ENCODE peak calls at places on chromosomes 7 and 10, in eight cellular contexts. One of them, this sample, is unnamed.

GRCh38 chr10:3763852-3764625 is 21.0 kb downstream of the KLF6 start:
- DNase-seq in AG04449: no peak
- DNase-seq in OCI-LY7: no peak
- DNase-seq in GM23338: no peak
- DNase-seq in B cell: no peak
- DNase-seq in keratinocyte: peak
- DNase-seq in HFF-Myc: no peak
- DNase-seq in heart right ventricle: no peak
- DNase-seq in this sample: no peak

GRCh38 chr7:36661135-36661840 is 63.0 kb downstream of the AOAH start:
- DNase-seq in GM23338: peak
- DNase-seq in HFF-Myc: no peak
- DNase-seq in keratinocyte: no peak
- DNase-seq in B cell: no peak
- DNase-seq in AG04449: no peak
- DNase-seq in OCI-LY7: no peak
- DNase-seq in heart right ventricle: no peak
- DNase-seq in this sample: no peak

GRCh38 chr10:61110188-61110844 is 166.3 kb upstream of the RHOBTB1 start:
- DNase-seq in AG04449: peak
- DNase-seq in keratinocyte: no peak
- DNase-seq in HFF-Myc: no peak
- DNase-seq in B cell: no peak
- DNase-seq in heart right ventricle: no peak
- DNase-seq in OCI-LY7: no peak
- DNase-seq in GM23338: no peak
- DNase-seq in this sample: no peak

GRCh38 chr7:121924273-121925184 is 51.6 kb downstream of the PTPRZ1 start:
- DNase-seq in AG04449: no peak
- DNase-seq in B cell: no peak
- DNase-seq in heart right ventricle: no peak
- DNase-seq in GM23338: peak
- DNase-seq in HFF-Myc: no peak
- DNase-seq in keratinocyte: no peak
- DNase-seq in OCI-LY7: no peak
- DNase-seq in this sample: no peak

GRCh38 chr7:4282434-4283223 is 399.5 kb upstream of the FOXK1 start:
- DNase-seq in GM23338: no peak
- DNase-seq in keratinocyte: peak
- DNase-seq in HFF-Myc: no peak
- DNase-seq in heart right ventricle: no peak
- DNase-seq in AG04449: no peak
- DNase-seq in B cell: no peak
- DNase-seq in OCI-LY7: no peak
- DNase-seq in this sample: no peak

GRCh38 chr7:36132025-36132424 is 21.0 kb upstream of the EEPD1 start:
- DNase-seq in keratinocyte: no peak
- DNase-seq in HFF-Myc: no peak
- DNase-seq in GM23338: no peak
- DNase-seq in heart right ventricle: no peak
- DNase-seq in B cell: no peak
- DNase-seq in AG04449: no peak
- DNase-seq in OCI-LY7: no peak
- DNase-seq in this sample: no peak

GRCh38 chr10:4234661-4235060 is 449.7 kb upstream of the KLF6 start:
- DNase-seq in B cell: no peak
- DNase-seq in keratinocyte: no peak
- DNase-seq in heart right ventricle: no peak
- DNase-seq in AG04449: no peak
- DNase-seq in OCI-LY7: peak
- DNase-seq in GM23338: no peak
- DNase-seq in HFF-Myc: no peak
- DNase-seq in this sample: no peak

GRCh38 chr10:100621360-100622205 is 85.8 kb downstream of the HIF1AN start:
- DNase-seq in B cell: no peak
- DNase-seq in OCI-LY7: no peak
- DNase-seq in HFF-Myc: no peak
- DNase-seq in AG04449: no peak
- DNase-seq in heart right ventricle: no peak
- DNase-seq in GM23338: no peak
- DNase-seq in keratinocyte: no peak
- DNase-seq in this sample: no peak

GRCh38 chr10:111211756-111212155 is 134.9 kb downstream of the ADRA2A start:
- DNase-seq in HFF-Myc: no peak
- DNase-seq in OCI-LY7: no peak
- DNase-seq in GM23338: peak
- DNase-seq in B cell: no peak
- DNase-seq in AG04449: peak
- DNase-seq in heart right ventricle: no peak
- DNase-seq in keratinocyte: no peak
- DNase-seq in this sample: no peak

GRCh38 chr10:103513383-103514060 is 20.0 kb downstream of the NEURL1 start:
- DNase-seq in AG04449: no peak
- DNase-seq in keratinocyte: no peak
- DNase-seq in heart right ventricle: no peak
- DNase-seq in HFF-Myc: no peak
- DNase-seq in B cell: no peak
- DNase-seq in GM23338: no peak
- DNase-seq in OCI-LY7: no peak
- DNase-seq in this sample: no peak

GRCh38 chr10:103510791-103511757 is 17.6 kb downstream of the NEURL1 start:
- DNase-seq in heart right ventricle: no peak
- DNase-seq in AG04449: no peak
- DNase-seq in OCI-LY7: no peak
- DNase-seq in B cell: no peak
- DNase-seq in HFF-Myc: no peak
- DNase-seq in keratinocyte: no peak
- DNase-seq in GM23338: no peak
- DNase-seq in this sample: no peak

GRCh38 chr10:103514244-103514643 is 20.7 kb downstream of the NEURL1 start:
- DNase-seq in heart right ventricle: no peak
- DNase-seq in OCI-LY7: no peak
- DNase-seq in GM23338: no peak
- DNase-seq in HFF-Myc: no peak
- DNase-seq in keratinocyte: no peak
- DNase-seq in AG04449: no peak
- DNase-seq in B cell: no peak
- DNase-seq in this sample: no peak

GRCh38 chr10:103512166-103512565 is 18.7 kb downstream of the NEURL1 start:
- DNase-seq in heart right ventricle: no peak
- DNase-seq in HFF-Myc: no peak
- DNase-seq in GM23338: no peak
- DNase-seq in keratinocyte: no peak
- DNase-seq in B cell: no peak
- DNase-seq in OCI-LY7: no peak
- DNase-seq in AG04449: no peak
- DNase-seq in this sample: no peak

DNA sequence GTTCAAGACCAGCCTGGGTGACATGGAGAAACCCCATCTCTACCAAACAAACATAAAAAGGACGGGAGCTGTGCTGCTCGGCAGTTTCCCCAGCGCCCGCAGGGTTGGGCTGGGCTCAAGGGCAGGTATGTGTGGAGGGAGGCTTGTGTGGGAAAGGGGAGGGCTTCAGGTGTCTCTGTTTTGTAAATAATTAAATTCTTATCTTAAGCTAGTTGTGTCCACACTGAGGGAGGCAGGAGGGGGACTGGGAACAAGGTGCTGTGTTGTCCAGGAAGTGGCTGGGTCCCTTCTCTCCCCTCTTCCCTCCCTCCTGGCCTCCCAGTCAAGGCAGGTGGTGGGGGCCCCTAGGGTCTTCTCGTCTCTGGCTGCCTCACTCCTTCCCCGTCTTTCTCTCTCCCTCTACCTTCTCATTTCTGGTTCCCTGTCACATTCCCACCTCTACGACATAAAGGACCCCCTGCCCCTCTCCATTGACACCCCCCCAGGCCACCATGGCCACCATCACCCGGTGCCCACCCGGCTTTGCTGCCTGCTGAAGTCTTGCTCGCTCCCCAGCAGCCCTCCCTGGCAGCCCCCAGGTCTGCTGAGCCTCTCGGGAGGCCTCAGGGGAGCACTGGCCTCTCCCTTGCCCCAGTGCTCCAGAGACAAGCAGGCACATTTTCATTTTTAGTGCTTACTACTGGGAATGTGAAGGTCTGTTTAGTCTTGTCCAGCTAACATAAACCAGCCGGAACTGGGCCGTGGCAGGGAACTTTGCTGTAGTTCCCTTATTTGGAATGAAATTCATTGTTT is 19.3 kb downstream of the NEURL1 start:
- DNase-seq in keratinocyte: no peak
- DNase-seq in GM23338: no peak
- DNase-seq in AG04449: no peak
- DNase-seq in B cell: no peak
- DNase-seq in OCI-LY7: no peak
- DNase-seq in heart right ventricle: no peak
- DNase-seq in HFF-Myc: no peak
- DNase-seq in this sample: no peak
- TF ChIP-seq CTCF in keratinocyte: no peak
- TF ChIP-seq CTCF in GM23338: no peak
- TF ChIP-seq CTCF in AG04449: no peak
- TF ChIP-seq CTCF in B cell: no peak
- TF ChIP-seq CTCF in OCI-LY7: no peak
- TF ChIP-seq CTCF in heart right ventricle: no peak
- TF ChIP-seq CTCF in HFF-Myc: no peak
- TF ChIP-seq CTCF in this sample: no peak

GRCh38 chr7:137626469-137627067 is 220.2 kb downstream of the DGKI start:
- DNase-seq in GM23338: peak
- DNase-seq in OCI-LY7: peak
- DNase-seq in keratinocyte: no peak
- DNase-seq in B cell: no peak
- DNase-seq in HFF-Myc: peak
- DNase-seq in heart right ventricle: peak
- DNase-seq in AG04449: no peak
- DNase-seq in this sample: no peak

GRCh38 chr7:137628211-137628610 is 218.6 kb downstream of the DGKI start:
- DNase-seq in HFF-Myc: no peak
- DNase-seq in GM23338: no peak
- DNase-seq in AG04449: no peak
- DNase-seq in B cell: no peak
- DNase-seq in keratinocyte: no peak
- DNase-seq in heart right ventricle: no peak
- DNase-seq in OCI-LY7: no peak
- DNase-seq in this sample: no peak

GRCh38 chr7:137625197-137625596 is 221.6 kb downstream of the DGKI start:
- DNase-seq in heart right ventricle: no peak
- DNase-seq in OCI-LY7: no peak
- DNase-seq in GM23338: peak
- DNase-seq in keratinocyte: no peak
- DNase-seq in HFF-Myc: no peak
- DNase-seq in B cell: no peak
- DNase-seq in AG04449: no peak
- DNase-seq in this sample: no peak
- TF ChIP-seq CTCF in heart right ventricle: no peak
- TF ChIP-seq CTCF in OCI-LY7: no peak
- TF ChIP-seq CTCF in GM23338: peak
- TF ChIP-seq CTCF in keratinocyte: no peak
- TF ChIP-seq CTCF in HFF-Myc: peak
- TF ChIP-seq CTCF in B cell: no peak
- TF ChIP-seq CTCF in AG04449: no peak
- TF ChIP-seq CTCF in this sample: no peak

DNA sequence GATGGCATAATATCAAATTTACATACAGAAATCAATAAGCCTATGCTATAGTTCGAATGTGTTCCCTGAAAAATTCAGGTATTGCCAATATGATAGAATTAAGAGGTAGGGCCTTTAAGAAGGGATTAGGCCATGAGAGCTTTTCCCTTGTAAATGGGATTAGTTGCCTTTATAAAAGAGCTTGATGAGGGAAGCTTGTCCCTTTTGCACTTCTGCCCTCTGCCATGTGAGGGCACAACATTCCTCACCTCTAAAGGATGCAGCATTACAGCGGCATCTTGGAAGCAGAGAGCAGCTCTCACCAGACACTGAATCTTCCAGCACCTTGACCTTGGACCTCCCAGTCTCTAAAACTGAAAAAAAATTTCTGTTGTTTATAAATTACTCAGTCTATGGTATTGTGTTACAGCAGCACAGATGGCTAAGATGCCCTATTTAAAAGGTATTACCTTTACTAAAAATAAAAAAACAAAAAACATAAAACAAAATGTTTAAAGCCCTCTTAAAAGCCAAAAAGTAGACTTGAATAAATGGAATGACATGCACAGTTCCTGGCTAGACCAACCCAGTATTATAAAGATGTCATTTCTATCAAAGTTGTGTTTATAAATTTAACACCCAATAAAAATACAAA is 909.6 kb downstream of the REEP3 start:
- DNase-seq in heart right ventricle: no peak
- DNase-seq in AG04449: no peak
- DNase-seq in HFF-Myc: no peak
- DNase-seq in GM23338: peak
- DNase-seq in OCI-LY7: peak
- DNase-seq in B cell: no peak
- DNase-seq in keratinocyte: no peak
- DNase-seq in this sample: no peak
- TF ChIP-seq CTCF in heart right ventricle: no peak
- TF ChIP-seq CTCF in AG04449: peak
- TF ChIP-seq CTCF in HFF-Myc: no peak
- TF ChIP-seq CTCF in GM23338: peak
- TF ChIP-seq CTCF in OCI-LY7: peak
- TF ChIP-seq CTCF in B cell: no peak
- TF ChIP-seq CTCF in keratinocyte: peak
- TF ChIP-seq CTCF in this sample: peak

GRCh38 chr10:7969623-7970022 is 84.9 kb upstream of the GATA3 start:
- DNase-seq in B cell: no peak
- DNase-seq in HFF-Myc: no peak
- DNase-seq in OCI-LY7: no peak
- DNase-seq in keratinocyte: no peak
- DNase-seq in AG04449: no peak
- DNase-seq in heart right ventricle: no peak
- DNase-seq in GM23338: no peak
- DNase-seq in this sample: no peak

GRCh38 chr10:7965457-7965856 is 89.0 kb upstream of the GATA3 start:
- DNase-seq in heart right ventricle: no peak
- DNase-seq in GM23338: no peak
- DNase-seq in keratinocyte: no peak
- DNase-seq in B cell: no peak
- DNase-seq in OCI-LY7: no peak
- DNase-seq in AG04449: no peak
- DNase-seq in HFF-Myc: no peak
- DNase-seq in this sample: no peak

GRCh38 chr10:7968510-7968909 is 86.0 kb upstream of the GATA3 start:
- DNase-seq in HFF-Myc: no peak
- DNase-seq in heart right ventricle: no peak
- DNase-seq in B cell: no peak
- DNase-seq in keratinocyte: no peak
- DNase-seq in AG04449: no peak
- DNase-seq in GM23338: no peak
- DNase-seq in OCI-LY7: no peak
- DNase-seq in this sample: no peak

GRCh38 chr10:7962592-7962991 is 91.9 kb upstream of the GATA3 start:
- DNase-seq in heart right ventricle: no peak
- DNase-seq in keratinocyte: no peak
- DNase-seq in GM23338: no peak
- DNase-seq in AG04449: no peak
- DNase-seq in B cell: no peak
- DNase-seq in HFF-Myc: no peak
- DNase-seq in OCI-LY7: no peak
- DNase-seq in this sample: no peak

DNA sequence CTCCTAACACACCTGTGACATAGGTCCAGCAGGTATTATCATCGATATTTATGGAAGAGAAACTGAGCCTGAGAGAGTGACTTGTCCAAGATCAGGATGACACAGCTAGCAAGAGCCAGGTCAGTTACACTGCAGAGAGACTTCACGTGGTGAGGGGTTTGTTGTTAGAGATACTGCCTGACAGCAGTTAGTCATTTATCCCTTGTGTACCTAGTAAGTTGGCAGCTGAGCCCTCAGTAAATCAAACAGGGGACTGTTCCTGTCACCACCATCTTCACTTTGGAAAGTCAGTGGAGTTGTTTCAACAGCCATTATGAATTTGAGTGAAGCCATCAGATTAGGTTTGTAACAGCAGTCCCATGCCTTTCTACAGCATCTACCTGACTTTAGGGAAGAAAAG is 87.5 kb upstream of the GATA3 start:
- DNase-seq in AG04449: no peak
- DNase-seq in OCI-LY7: no peak
- DNase-seq in HFF-Myc: no peak
- DNase-seq in keratinocyte: no peak
- DNase-seq in B cell: no peak
- DNase-seq in heart right ventricle: no peak
- DNase-seq in GM23338: no peak
- DNase-seq in this sample: no peak
- TF ChIP-seq CTCF in AG04449: no peak
- TF ChIP-seq CTCF in OCI-LY7: no peak
- TF ChIP-seq CTCF in HFF-Myc: no peak
- TF ChIP-seq CTCF in keratinocyte: no peak
- TF ChIP-seq CTCF in B cell: no peak
- TF ChIP-seq CTCF in heart right ventricle: no peak
- TF ChIP-seq CTCF in GM23338: no peak
- TF ChIP-seq CTCF in this sample: no peak

This sample was measured in osteocyte.